ENCODE peak calls at places on chromosomes 6 and 20, in five cellular contexts. One of them, this sample, is unnamed.

GRCh38 chr6:111382476-111383294 is 100.3 kb downstream of the REV3L start:
- DNase-seq in heart left ventricle: no peak
- DNase-seq in suprapubic skin: no peak
- DNase-seq in tibial nerve: no peak
- DNase-seq in mammary epithelial cell: no peak
- DNase-seq in this sample: no peak

GRCh38 chr6:42783177-42783875 is 1.5 kb downstream of the BICRAL start:
- DNase-seq in heart left ventricle: peak; percentile 91
- DNase-seq in suprapubic skin: peak; percentile 92
- DNase-seq in tibial nerve: peak; percentile 65
- DNase-seq in mammary epithelial cell: peak; percentile 57
- DNase-seq in this sample: peak; percentile 89

GRCh38 chr20:37902504-37903313 is at the start of gene VSTM2L:
- DNase-seq in heart left ventricle: no peak
- DNase-seq in suprapubic skin: no peak
- DNase-seq in tibial nerve: no peak
- DNase-seq in mammary epithelial cell: peak; percentile 53
- DNase-seq in this sample: peak; percentile 44

GRCh38 chr6:149046822-149047246 is 270.7 kb upstream of the TAB2 start:
- DNase-seq in heart left ventricle: no peak
- DNase-seq in suprapubic skin: no peak
- DNase-seq in tibial nerve: no peak
- DNase-seq in mammary epithelial cell: no peak
- DNase-seq in this sample: peak; percentile 78

GRCh38 chr6:166595061-166595780 is 8.7 kb upstream of the RAMACL start:
- DNase-seq in heart left ventricle: no peak
- DNase-seq in suprapubic skin: no peak
- DNase-seq in tibial nerve: no peak
- DNase-seq in mammary epithelial cell: peak; percentile 22
- DNase-seq in this sample: no peak

GRCh38 chr20:60806824-60807223 is 445.2 kb upstream of the CDH4 start:
- DNase-seq in heart left ventricle: no peak
- DNase-seq in suprapubic skin: no peak
- DNase-seq in tibial nerve: no peak
- DNase-seq in mammary epithelial cell: no peak
- DNase-seq in this sample: no peak

GRCh38 chr6:79506251-79506650 is 31.0 kb downstream of the LCA5 start:
- DNase-seq in heart left ventricle: no peak
- DNase-seq in suprapubic skin: no peak
- DNase-seq in tibial nerve: no peak
- DNase-seq in mammary epithelial cell: peak; percentile 63
- DNase-seq in this sample: no peak

GRCh38 chr20:21134883-21135493 is 9.1 kb downstream of the KIZ start:
- DNase-seq in heart left ventricle: no peak
- DNase-seq in suprapubic skin: no peak
- DNase-seq in tibial nerve: no peak
- DNase-seq in mammary epithelial cell: no peak
- DNase-seq in this sample: no peak

GRCh38 chr20:503048-503737 is 40.4 kb downstream of the CSNK2A1 start:
- DNase-seq in heart left ventricle: no peak
- DNase-seq in suprapubic skin: no peak
- DNase-seq in tibial nerve: no peak
- DNase-seq in mammary epithelial cell: no peak
- DNase-seq in this sample: no peak

GRCh38 chr20:19826179-19826914 is 68.3 kb downstream of the RIN2 start:
- DNase-seq in heart left ventricle: no peak
- DNase-seq in suprapubic skin: no peak
- DNase-seq in tibial nerve: no peak
- DNase-seq in mammary epithelial cell: no peak
- DNase-seq in this sample: no peak

GRCh38 chr6:119156742-119157494 is 78.5 kb upstream of the FAM184A start:
- DNase-seq in heart left ventricle: no peak
- DNase-seq in suprapubic skin: no peak
- DNase-seq in tibial nerve: no peak
- DNase-seq in mammary epithelial cell: no peak
- DNase-seq in this sample: no peak

GRCh38 chr6:22940571-22941290 is 371.4 kb downstream of the HDGFL1 start:
- DNase-seq in heart left ventricle: no peak
- DNase-seq in suprapubic skin: no peak
- DNase-seq in tibial nerve: no peak
- DNase-seq in mammary epithelial cell: no peak
- DNase-seq in this sample: no peak

GRCh38 chr20:34037767-34038166 is 44.1 kb downstream of the RALY start:
- DNase-seq in heart left ventricle: no peak
- DNase-seq in suprapubic skin: no peak
- DNase-seq in tibial nerve: no peak
- DNase-seq in mammary epithelial cell: no peak
- DNase-seq in this sample: no peak

GRCh38 chr6:44245912-44246662 is 814 bp upstream of the HSP90AB1 start:
- DNase-seq in heart left ventricle: peak; percentile 95
- DNase-seq in suprapubic skin: peak; percentile 91
- DNase-seq in tibial nerve: peak; percentile 81
- DNase-seq in mammary epithelial cell: peak; percentile 80
- DNase-seq in this sample: peak; percentile 93

GRCh38 chr6:167549187-167549586 is 224.3 kb downstream of the TTLL2 start:
- DNase-seq in heart left ventricle: no peak
- DNase-seq in suprapubic skin: no peak
- DNase-seq in tibial nerve: no peak
- DNase-seq in mammary epithelial cell: no peak
- DNase-seq in this sample: no peak

GRCh38 chr6:33860706-33861474 is 57.1 kb upstream of the MLN start:
- DNase-seq in heart left ventricle: peak; percentile 15
- DNase-seq in suprapubic skin: no peak
- DNase-seq in tibial nerve: no peak
- DNase-seq in mammary epithelial cell: no peak
- DNase-seq in this sample: peak; percentile 88

DNA sequence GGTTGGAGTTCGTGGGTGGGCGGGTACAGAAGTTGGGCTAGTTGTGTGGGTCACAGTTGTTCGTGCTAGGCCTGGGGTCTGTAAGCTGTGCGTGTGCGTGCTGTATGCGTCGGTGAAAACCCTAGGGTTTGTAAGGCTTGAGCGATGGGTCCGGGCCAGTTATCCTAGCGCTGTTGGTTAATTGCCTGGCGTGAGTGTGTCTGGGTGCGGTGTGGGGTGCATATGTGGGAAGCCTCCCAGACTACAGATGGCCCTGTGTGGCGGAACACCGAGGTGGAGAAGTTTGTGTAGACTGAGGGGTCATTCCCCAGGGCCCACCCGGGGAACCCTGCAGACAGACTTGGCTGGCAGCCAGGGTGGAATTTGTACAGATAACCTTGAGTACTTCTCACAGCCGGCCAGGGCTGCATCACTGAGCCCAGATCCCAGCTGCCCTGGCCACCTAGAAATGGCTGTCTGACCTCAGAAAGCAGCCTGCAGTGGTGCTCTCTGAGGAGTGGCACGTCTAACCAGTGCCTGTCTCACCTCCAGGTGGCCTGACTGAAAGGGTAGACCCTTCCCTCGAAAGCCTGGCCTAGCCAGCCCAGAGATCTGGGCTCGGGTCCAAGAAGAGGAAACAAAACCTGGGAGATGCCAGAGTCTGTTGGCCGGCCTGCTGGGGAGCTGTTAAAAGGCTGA is 1.8 kb downstream of the TGIF2 start:
- DNase-seq in heart left ventricle: peak; percentile 68
- DNase-seq in suprapubic skin: peak; percentile 80
- DNase-seq in tibial nerve: peak; percentile 38
- DNase-seq in mammary epithelial cell: peak; percentile 12
- DNase-seq in this sample: peak; percentile 51
- TF ChIP-seq CTCF in heart left ventricle: no peak
- TF ChIP-seq CTCF in suprapubic skin: no peak
- TF ChIP-seq CTCF in tibial nerve: no peak
- TF ChIP-seq CTCF in mammary epithelial cell: no peak
- TF ChIP-seq CTCF in this sample: peak; percentile 7

DNA sequence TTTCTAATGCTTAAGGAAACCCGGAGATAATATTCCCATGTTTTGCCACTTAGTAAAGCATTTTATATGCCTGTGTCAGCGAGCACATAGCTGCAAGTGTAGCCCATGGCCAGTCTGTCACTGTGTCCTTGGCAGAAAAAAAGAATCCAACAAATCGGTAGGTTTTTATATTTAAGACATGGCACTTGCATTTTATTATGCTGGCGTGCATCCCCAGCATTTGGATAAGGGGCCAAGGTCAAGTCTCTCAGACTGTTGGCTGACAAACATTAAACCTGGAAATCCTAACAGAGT is 1.2 kb upstream of the ZNF184 start:
- DNase-seq in heart left ventricle: no peak
- DNase-seq in suprapubic skin: no peak
- DNase-seq in tibial nerve: no peak
- DNase-seq in mammary epithelial cell: no peak
- DNase-seq in this sample: no peak
- H3K4me3 ChIP-seq in heart left ventricle: peak overlapping the region; percentile 99
- H3K4me3 ChIP-seq in suprapubic skin: no peak overlapping the region
- H3K4me3 ChIP-seq in tibial nerve: no peak overlapping the region
- H3K4me3 ChIP-seq in mammary epithelial cell: no peak overlapping the region
- H3K4me3 ChIP-seq in this sample: no peak overlapping the region

GRCh38 chr6:35718911-35719381 is 17.9 kb upstream of the ARMC12 start:
- DNase-seq in heart left ventricle: no peak
- DNase-seq in suprapubic skin: no peak
- DNase-seq in tibial nerve: no peak
- DNase-seq in mammary epithelial cell: no peak
- DNase-seq in this sample: no peak

GRCh38 chr6:35719407-35719829 is 17.4 kb upstream of the ARMC12 start:
- DNase-seq in heart left ventricle: no peak
- DNase-seq in suprapubic skin: no peak
- DNase-seq in tibial nerve: no peak
- DNase-seq in mammary epithelial cell: no peak
- DNase-seq in this sample: no peak

GRCh38 chr6:35716798-35717197 is 20.0 kb upstream of the ARMC12 start:
- DNase-seq in heart left ventricle: no peak
- DNase-seq in suprapubic skin: no peak
- DNase-seq in tibial nerve: no peak
- DNase-seq in mammary epithelial cell: no peak
- DNase-seq in this sample: no peak

GRCh38 chr6:35717449-35718353 is 19.1 kb upstream of the ARMC12 start:
- DNase-seq in heart left ventricle: no peak
- DNase-seq in suprapubic skin: no peak
- DNase-seq in tibial nerve: no peak
- DNase-seq in mammary epithelial cell: no peak
- DNase-seq in this sample: no peak

DNA sequence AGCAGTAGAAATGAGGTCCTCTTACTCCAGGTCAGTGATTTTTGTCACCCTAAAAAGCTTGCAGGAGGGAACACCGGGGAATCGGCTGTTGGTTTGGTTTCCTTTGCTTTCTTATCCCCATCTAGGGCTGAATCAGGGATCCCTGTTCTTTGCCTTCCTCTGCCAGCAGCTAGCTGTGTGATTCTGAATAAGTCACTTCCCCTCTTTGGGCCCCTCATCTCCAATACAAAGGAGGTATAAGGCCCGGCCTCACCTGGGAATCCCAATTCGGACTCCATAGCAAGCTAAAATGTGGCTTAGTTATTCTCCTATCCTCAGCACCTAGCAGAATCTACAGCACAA is 18.5 kb upstream of the ARMC12 start:
- DNase-seq in heart left ventricle: no peak
- DNase-seq in suprapubic skin: no peak
- DNase-seq in tibial nerve: no peak
- DNase-seq in mammary epithelial cell: no peak
- DNase-seq in this sample: no peak
- TF ChIP-seq CTCF in heart left ventricle: no peak
- TF ChIP-seq CTCF in suprapubic skin: no peak
- TF ChIP-seq CTCF in tibial nerve: no peak
- TF ChIP-seq CTCF in mammary epithelial cell: no peak
- TF ChIP-seq CTCF in this sample: no peak

GRCh38 chr20:62850333-62850974 is 11.2 kb downstream of the TCFL5 start:
- DNase-seq in heart left ventricle: no peak
- DNase-seq in suprapubic skin: no peak
- DNase-seq in tibial nerve: no peak
- DNase-seq in mammary epithelial cell: no peak
- DNase-seq in this sample: no peak
- H3K4me3 ChIP-seq in heart left ventricle: no peak overlapping the region
- H3K4me3 ChIP-seq in suprapubic skin: no peak overlapping the region
- H3K4me3 ChIP-seq in tibial nerve: no peak overlapping the region
- H3K4me3 ChIP-seq in mammary epithelial cell: no peak overlapping the region
- H3K4me3 ChIP-seq in this sample: no peak overlapping the region

GRCh38 chr6:103734016-103734415 is 1125.7 kb downstream of the HACE1 start:
- DNase-seq in heart left ventricle: no peak
- DNase-seq in suprapubic skin: no peak
- DNase-seq in tibial nerve: no peak
- DNase-seq in mammary epithelial cell: no peak
- DNase-seq in this sample: no peak

DNA sequence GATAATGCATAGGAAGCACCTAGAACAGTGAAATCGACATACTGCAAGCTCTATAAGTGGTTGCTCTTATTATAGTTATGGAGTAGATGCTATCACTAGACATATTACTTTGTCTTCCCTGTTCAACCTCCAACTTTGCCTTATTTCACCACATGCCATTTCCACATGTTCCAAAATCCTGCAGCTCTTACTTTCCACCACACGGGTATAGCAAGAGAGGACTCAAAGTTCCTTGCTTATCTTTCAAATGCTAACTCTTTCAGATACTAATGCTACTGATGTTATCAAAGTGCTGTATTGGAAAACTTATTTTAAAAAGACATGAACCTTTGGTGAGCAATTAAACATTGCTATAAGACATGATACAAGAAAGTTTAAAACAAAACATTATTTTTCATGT is 1130.1 kb downstream of the HACE1 start:
- DNase-seq in heart left ventricle: no peak
- DNase-seq in suprapubic skin: no peak
- DNase-seq in tibial nerve: no peak
- DNase-seq in mammary epithelial cell: no peak
- DNase-seq in this sample: no peak
- TF ChIP-seq CTCF in heart left ventricle: no peak
- TF ChIP-seq CTCF in suprapubic skin: no peak
- TF ChIP-seq CTCF in tibial nerve: no peak
- TF ChIP-seq CTCF in mammary epithelial cell: no peak
- TF ChIP-seq CTCF in this sample: no peak